ENCODE peak calls at places on chromosomes 4 and X, in six cellular contexts. C is foreskin fibroblast; Z is GDM1; S is activated CD8-positive, alpha-beta memory T cell treated with anti-CD3 and anti-CD28 coated beads for 24 hours; I is CD4-positive, alpha-beta T cell; J is neuronal stem cell. E is an unnamed sample.

GRCh38 chr4:78032446-78032845 is 24.7 kb upstream of the FRAS1 start:
- DNase-seq in J (no peak), S (no peak), Z (no peak), I (no peak), C (no peak), E (no peak)

GRCh38 chrX:20118065-20118824 is 1.5 kb upstream of the MAP7D2 start:
- DNase-seq in C (no peak), I (no peak), J (no peak), Z (no peak), S (no peak), E (no peak)

GRCh38 chr4:628346-628745 is 3.0 kb downstream of the PDE6B start:
- DNase-seq in J (no peak), S (no peak), Z (no peak), C (no peak), I (no peak), E (no peak)

GRCh38 chrX:66149519-66149918 is 14.5 kb upstream of the HEPH start:
- DNase-seq in I (no peak), S (no peak), J (no peak), C (no peak), Z (no peak), E (no peak)

GRCh38 chrX:113400193-113400704 is 559.6 kb upstream of the AMOT start:
- DNase-seq in C (no peak), J (no peak), Z (no peak), I (no peak), S (no peak), E (no peak)

GRCh38 chr4:83212041-83212851 is 72.4 kb downstream of the COQ2 start:
- DNase-seq in I (peak; percentile 20), J (no peak), S (peak; percentile 67), Z (no peak), C (no peak), E (peak; percentile 39)

GRCh38 chr4:111854494-111855087 is 290.7 kb upstream of the FAM241A start:
- DNase-seq in S (no peak), I (no peak), Z (no peak), C (peak; percentile 30), J (peak; percentile 21), E (no peak)

GRCh38 chr4:52641853-52642563 is 17.1 kb downstream of the USP46 start:
- DNase-seq in C (peak; percentile 37), J (no peak), Z (no peak), I (no peak), S (no peak), E (no peak)

GRCh38 chrX:114581528-114582263 is 2.2 kb upstream of the HTR2C start:
- DNase-seq in S (no peak), C (no peak), Z (no peak), J (peak; percentile 24), I (no peak), E (no peak)

GRCh38 chrX:23826216-23826615 is 43.2 kb downstream of the SAT1 start:
- DNase-seq in C (no peak), S (no peak), J (no peak), Z (no peak), I (no peak), E (no peak)

GRCh38 chr4:173526034-173526482 is 4.0 kb downstream of the HAND2 start:
- DNase-seq in Z (no peak), I (no peak), C (no peak), J (no peak), S (no peak), E (no peak)

GRCh38 chr4:26183017-26183416 is 137.8 kb upstream of the RBPJ start:
- DNase-seq in S (no peak), Z (no peak), C (peak; percentile 56), I (no peak), J (no peak), E (no peak)

GRCh38 chrX:79366888-79367749 is at the start of gene ITM2A:
- DNase-seq in Z (peak; percentile 80), C (no peak), J (peak; percentile 17), I (peak; percentile 54), S (peak; percentile 81), E (peak; percentile 24)

GRCh38 chr4:141571368-141571767 is 65.0 kb upstream of the IL15 start:
- DNase-seq in S (no peak), Z (no peak), J (no peak), I (no peak), C (peak; percentile 40), E (no peak)

E was measured in activated gamma-delta T cell treated with anti-CD3 and anti-CD28 coated beads, Interleukin-2, amount 50 U/mL, for 16 hours.